ENCODE peak calls at places on chromosomes 16 and 17, in four cellular contexts. C is stomach, P is IMR-90, F is cardiac muscle cell. A is an unnamed sample.

GRCh38 chr17:1322469-1322868 is 43.0 kb downstream of the TRARG1 start:
- DNase-seq in C (no peak), P (no peak), F (no peak), A (no peak)

GRCh38 chr17:38551121-38551520 is 54.6 kb downstream of the SRCIN1 start:
- DNase-seq in F (no peak), P (no peak), C (no peak), A (no peak)

GRCh38 chr16:57906385-57907316 is 64.3 kb downstream of the CNGB1 start:
- DNase-seq in P (no peak), F (no peak), C (no peak), A (no peak)

GRCh38 chr16:868846-869822 is 68.6 kb upstream of the GNG13 start:
- DNase-seq in C (no peak), F (no peak), P (no peak), A (no peak)

GRCh38 chr16:47036201-47036600 is 62.7 kb upstream of the DNAJA2 start:
- DNase-seq in P (no peak), F (no peak), C (no peak), A (no peak)

GRCh38 chr16:10494343-10495030 is 85.9 kb downstream of the EMP2 start:
- DNase-seq in F (no peak), P (no peak), C (no peak), A (no peak)

GRCh38 chr16:31043352-31043751 is 10.0 kb downstream of the STX4 start:
- DNase-seq in F (no peak), C (no peak), P (peak; percentile 25), A (no peak)

GRCh38 chr17:63932008-63932561 is at the start of gene CD79B:
- DNase-seq in P (no peak), F (no peak), C (no peak), A (peak; percentile 19)

GRCh38 chr16:67533024-67533560 is 4.5 kb downstream of the RIPOR1 start:
- DNase-seq in C (no peak), F (no peak), P (no peak), A (no peak)

GRCh38 chr16:46404028-46404427 is 217.2 kb downstream of the SHCBP1 start:
- DNase-seq in P (no peak), C (no peak), F (no peak), A (no peak)

GRCh38 chr17:72502111-72502939 is 381.5 kb downstream of the SOX9 start:
- DNase-seq in C (peak; percentile 70), F (peak; percentile 61), P (peak; percentile 64), A (no peak)

GRCh38 chr16:74570412-74571301 is 36.3 kb downstream of the GLG1 start:
- DNase-seq in F (no peak), P (peak; percentile 12), C (no peak), A (no peak)

GRCh38 chr17:38554430-38555350 is 51.1 kb downstream of the SRCIN1 start:
- DNase-seq in C (no peak), P (peak; percentile 14), F (peak; percentile 69), A (no peak)

GRCh38 chr16:85396879-85397871 is 215.9 kb upstream of the GSE1 start:
- DNase-seq in C (no peak), F (no peak), P (no peak), A (no peak)

GRCh38 chr16:4321286-4322120 is 5.6 kb downstream of the GLIS2 start:
- DNase-seq in C (no peak), F (no peak), P (no peak), A (no peak)

GRCh38 chr16:1093284-1094123 is 2.5 kb downstream of the C1QTNF8 start:
- DNase-seq in P (no peak), C (no peak), F (peak; percentile 42), A (peak; percentile 54)

GRCh38 chr17:48603959-48604769 is 622 bp downstream of the HOXB6 start:
- DNase-seq in P (no peak), F (no peak), C (no peak), A (peak; percentile 88)

GRCh38 chr17:189444-189843 is 8.0 kb upstream of the DOC2B start:
- DNase-seq in C (no peak), F (no peak), P (no peak), A (no peak)

GRCh38 chr16:4323845-4324478 is 8.1 kb downstream of the GLIS2 start:
- DNase-seq in F (peak; percentile 77), P (peak; percentile 42), C (peak; percentile 72), A (peak; percentile 48)

GRCh38 chr16:25988089-25988488 is 296.3 kb downstream of the HS3ST4 start:
- DNase-seq in P (no peak), F (no peak), C (no peak), A (no peak)

GRCh38 chr17:49031965-49032928 is 35.1 kb downstream of the IGF2BP1 start:
- DNase-seq in P (peak; percentile 81), C (peak; percentile 49), F (peak; percentile 88), A (peak; percentile 96)

GRCh38 chr16:22189473-22190168 is 16.5 kb upstream of the EEF2K start:
- DNase-seq in C (peak; percentile 88), P (peak; percentile 16), F (peak; percentile 56), A (no peak)

GRCh38 chr16:4298761-4299522 is 16.9 kb upstream of the GLIS2 start:
- DNase-seq in F (peak; percentile 94), C (peak; percentile 83), P (peak; percentile 94), A (peak; percentile 63)

GRCh38 chr16:67948015-67948414 is 4.1 kb upstream of the LCAT start:
- DNase-seq in P (no peak), F (no peak), C (no peak), A (no peak)

GRCh38 chr16:84044108-84044488 is 1.5 kb upstream of the SLC38A8 start:
- DNase-seq in P (peak; percentile 28), F (peak; percentile 32), C (no peak), A (no peak)

GRCh38 chr16:17803625-17804410 is 333.1 kb upstream of the XYLT1 start:
- DNase-seq in P (peak; percentile 97), F (no peak), C (no peak), A (no peak)

GRCh38 chr17:15261818-15262290 is 3.3 kb downstream of the PMP22 start:
- DNase-seq in F (peak; percentile 27), C (no peak), P (no peak), A (peak; percentile 3)

GRCh38 chr16:1960665-1961630 is 1.6 kb downstream of the NDUFB10 start:
- DNase-seq in C (no peak), F (peak; percentile 50), P (peak; percentile 50), A (peak; percentile 83)

GRCh38 chr17:76000016-76000754 is 470 bp upstream of the CDK3 start:
- DNase-seq in P (peak; percentile 16), C (peak; percentile 58), F (peak; percentile 43), A (peak; percentile 73)

GRCh38 chr17:19398301-19399181 is 11.6 kb upstream of the MFAP4 start:
- DNase-seq in F (peak; percentile 78), C (peak; percentile 54), P (no peak), A (peak; percentile 56)

GRCh38 chr17:40364906-40365305 is 369 bp upstream of the GJD3 start:
- DNase-seq in C (no peak), P (no peak), F (no peak), A (no peak)
- H3K4me1 ChIP-seq in C (peaks cover 28% of the 10 kb centered on the region), P (peaks cover 4% of the 10 kb centered on the region), F (no peaks in the 10 kb centered on the region), A (no peaks in the 10 kb centered on the region)

GRCh38 chr17:9913476-9913875 is 8.4 kb upstream of the RCVRN start:
- DNase-seq in P (no peak), F (no peak), C (no peak), A (no peak)

GRCh38 chr17:9908649-9909042 is 3.6 kb upstream of the RCVRN start:
- DNase-seq in P (no peak), C (no peak), F (no peak), A (no peak)

GRCh38 chr17:9907883-9908648 is 3.0 kb upstream of the RCVRN start:
- DNase-seq in F (no peak), P (peak; percentile 73), C (no peak), A (no peak)

GRCh38 chr17:9912146-9913099 is 7.4 kb upstream of the RCVRN start:
- DNase-seq in P (peak; percentile 8), C (no peak), F (no peak), A (no peak)

DNA sequence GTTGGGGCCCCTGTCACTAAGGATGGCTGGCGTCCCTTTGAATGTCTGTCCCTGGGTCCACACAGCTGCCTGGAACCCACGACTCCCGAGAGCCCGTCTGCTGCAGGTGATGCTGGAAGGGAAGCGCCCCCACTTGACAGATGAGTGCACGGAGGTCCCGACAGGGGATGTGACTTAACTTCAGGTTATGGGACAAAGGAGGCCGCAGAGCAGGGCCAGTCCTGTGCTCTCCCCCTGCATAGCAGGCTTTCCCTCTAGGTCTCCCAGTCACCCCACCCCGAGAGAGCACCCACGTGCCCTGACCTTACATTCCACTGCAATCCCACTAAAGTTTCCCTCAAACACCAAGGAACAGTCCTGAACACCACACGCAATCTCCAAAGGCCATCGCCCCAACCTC is 6.0 kb upstream of the RCVRN start:
- DNase-seq in C (no peak), F (no peak), P (no peak), A (no peak)
- TF ChIP-seq CTCF in C (no peak), F (no peak), P (no peak), A (no peak)

GRCh38 chr17:64994781-64995538 is 61.6 kb downstream of the GNA13 start:
- DNase-seq in C (no peak), F (no peak), P (no peak), A (no peak)

GRCh38 chr17:65000798-65001197 is 55.7 kb downstream of the GNA13 start:
- DNase-seq in P (no peak), F (no peak), C (no peak), A (no peak)

GRCh38 chr17:64994281-64994680 is 62.3 kb downstream of the GNA13 start:
- DNase-seq in C (no peak), F (no peak), P (no peak), A (no peak)

GRCh38 chr17:65001409-65002045 is 55.0 kb downstream of the GNA13 start:
- DNase-seq in F (no peak), C (no peak), P (no peak), A (no peak)

GRCh38 chr17:64998436-64999190 is 57.9 kb downstream of the GNA13 start:
- DNase-seq in C (no peak), F (no peak), P (no peak), A (no peak)
- H3K4me1 ChIP-seq in C (no peaks in the 10 kb centered on the region), F (no peaks in the 10 kb centered on the region), P (no peaks in the 10 kb centered on the region), A (no peaks in the 10 kb centered on the region)

GRCh38 chr16:12773216-12773615 is 30.5 kb downstream of the CPPED1 start:
- DNase-seq in F (peak; percentile 25), C (peak; percentile 39), P (peak; percentile 4), A (no peak)
- TF ChIP-seq CTCF in F (no peak), C (no peak), P (no peak), A (no peak)

A was measured in A673.